ENCODE peak calls at places on chromosome 18, in four cellular contexts. T is HL-60, W is gastrocnemius medialis, M is AG04450. C is an unnamed sample.

GRCh38 chr18:12041561-12041960 is 52.1 kb upstream of the ANKRD62 start:
- DNase-seq in T (no peak), M (peak; percentile 64), W (no peak), C (peak; percentile 87)

GRCh38 chr18:74184875-74185274 is 36.6 kb downstream of the TIMM21 start:
- DNase-seq in W (no peak), M (no peak), T (no peak), C (no peak)

GRCh38 chr18:14074187-14074586 is 58.0 kb downstream of the ZNF519 start:
- DNase-seq in T (no peak), W (no peak), M (no peak), C (no peak)

GRCh38 chr18:12686100-12686499 is 16.4 kb downstream of the CEP76 start:
- DNase-seq in T (no peak), W (no peak), M (no peak), C (no peak)

GRCh38 chr18:48172226-48173006 is 236.8 kb downstream of the ZBTB7C start:
- DNase-seq in M (no peak), T (no peak), W (no peak), C (no peak)

GRCh38 chr18:74951165-74951760 is 257.7 kb downstream of the PTGR3 start:
- DNase-seq in M (peak; percentile 93), T (no peak), W (no peak), C (peak; percentile 86)

GRCh38 chr18:62788111-62788510 is 72.8 kb downstream of the PHLPP1 start:
- DNase-seq in T (no peak), M (no peak), W (no peak), C (no peak)

GRCh38 chr18:34730774-34731173 is 20.7 kb downstream of the DTNA start:
- DNase-seq in M (no peak), W (no peak), T (no peak), C (no peak)

GRCh38 chr18:22221350-22221749 is 52.0 kb downstream of the GATA6 start:
- DNase-seq in T (no peak), M (no peak), W (no peak), C (no peak)

GRCh38 chr18:24446953-24447537 is 13.4 kb upstream of the HRH4 start:
- DNase-seq in W (no peak), T (no peak), M (no peak), C (no peak)
- TF ChIP-seq CTCF in W (no peak), T (peak; percentile 16), M (peak; percentile 22), C (peak; percentile 44)

GRCh38 chr18:5890606-5891360 is 4.5 kb downstream of the TMEM200C start:
- DNase-seq in W (no peak), T (no peak), M (no peak), C (no peak)
- TF ChIP-seq CTCF in W (peak; percentile 28), T (no peak), M (peak; percentile 30), C (peak; percentile 38)

GRCh38 chr18:50143891-50144290 is 51.1 kb downstream of the MYO5B start:
- DNase-seq in T (no peak), W (no peak), M (no peak), C (no peak)

GRCh38 chr18:50142441-50143120 is 52.4 kb downstream of the MYO5B start:
- DNase-seq in T (no peak), M (no peak), W (no peak), C (peak; percentile 94)

GRCh38 chr18:50144535-50144934 is 50.4 kb downstream of the MYO5B start:
- DNase-seq in T (no peak), M (no peak), W (no peak), C (no peak)

GRCh38 chr18:50138181-50139064 is 56.5 kb downstream of the MYO5B start:
- DNase-seq in T (no peak), M (no peak), W (no peak), C (no peak)

DNA sequence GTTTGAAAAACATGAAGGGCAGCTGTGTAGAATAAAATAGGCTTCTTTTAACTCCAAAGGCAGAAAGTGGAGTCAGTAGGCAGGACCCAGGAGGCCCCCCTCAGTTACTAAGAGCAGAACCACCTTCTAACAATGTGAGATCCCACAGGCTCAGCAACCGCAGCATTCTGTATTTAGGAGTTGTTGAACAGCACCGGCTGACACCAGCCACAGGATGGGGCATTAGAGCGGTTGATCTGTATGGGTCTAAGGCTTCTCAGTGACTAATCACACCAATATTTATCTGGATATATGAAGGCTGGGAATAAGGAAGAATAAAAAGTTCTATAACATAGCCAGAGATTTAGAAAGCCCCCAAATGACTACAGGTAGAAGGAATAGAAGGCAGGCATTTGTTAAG is 51.7 kb downstream of the MYO5B start:
- DNase-seq in T (no peak), W (no peak), M (no peak), C (no peak)
- TF ChIP-seq CTCF in T (no peak), W (no peak), M (no peak), C (peak; percentile 29)

GRCh38 chr18:24402209-24402785 is 4.7 kb upstream of the OSBPL1A start:
- DNase-seq in M (no peak), W (no peak), T (no peak), C (no peak)
- TF ChIP-seq CTCF in M (peak; percentile 26), W (no peak), T (no peak), C (peak; percentile 37)

GRCh38 chr18:58266291-58266690 is 222.3 kb downstream of the NEDD4L start:
- DNase-seq in M (no peak), T (no peak), W (no peak), C (no peak)
- TF ChIP-seq CTCF in M (no peak), T (no peak), W (no peak), C (no peak)